ENCODE peak calls at places on chromosomes 7 and 10, in nine cellular contexts. D is mesothelial cell of epicardium, Z is Panc1, O is pancreas, E is omental fat pad, H is heart left ventricle, W is B cell, F is neural progenitor cell, G is GM10248. A is an unnamed sample.

GRCh38 chr7:14870394-14870793 is 32.2 kb downstream of the DGKB start:
- DNase-seq in D (no peak), Z (no peak), O (no peak), E (no peak), H (no peak), W (no peak), F (no peak), G (no peak), A (no peak)

GRCh38 chr10:97805096-97805879 is 33.5 kb upstream of the SFRP5 start:
- DNase-seq in D (no peak), Z (no peak), O (no peak), E (no peak), H (no peak), W (no peak), F (peak; percentile 75), G (no peak), A (no peak)

GRCh38 chr7:22094413-22095304 is 149.0 kb upstream of the CDCA7L start:
- DNase-seq in D (no peak), Z (no peak), O (no peak), E (no peak), H (no peak), W (no peak), F (no peak), G (no peak), A (no peak)

GRCh38 chr7:157507987-157508386 is 171.2 kb downstream of the DNAJB6 start:
- DNase-seq in D (no peak), Z (no peak), O (no peak), E (no peak), H (no peak), W (no peak), F (no peak), G (no peak), A (peak; percentile 27)

GRCh38 chr10:26697163-26697921 is at the start of gene PDSS1:
- DNase-seq in D (peak; percentile 46), Z (no peak), O (peak; percentile 55), E (peak; percentile 34), H (peak; percentile 77), W (peak; percentile 67), F (peak; percentile 80), G (peak; percentile 91), A (peak; percentile 78)

GRCh38 chr7:126449621-126450268 is 803.0 kb downstream of the GRM8 start:
- DNase-seq in D (no peak), Z (no peak), O (no peak), E (no peak), H (no peak), W (no peak), F (no peak), G (no peak), A (no peak)

GRCh38 chr7:154685564-154685901 is 317.4 kb downstream of the PAXIP1 start:
- DNase-seq in D (no peak), Z (no peak), O (no peak), E (no peak), H (no peak), W (no peak), F (no peak), G (no peak), A (no peak)

GRCh38 chr10:62582804-62583208 is 208.6 kb downstream of the ZNF365 start:
- DNase-seq in D (no peak), Z (no peak), O (peak; percentile 11), E (no peak), H (peak; percentile 83), W (no peak), F (no peak), G (no peak), A (no peak)

GRCh38 chr10:2839081-2839725 is 228.1 kb upstream of the PFKP start:
- DNase-seq in D (no peak), Z (no peak), O (peak; percentile 7), E (no peak), H (no peak), W (no peak), F (peak; percentile 72), G (peak; percentile 50), A (no peak)

GRCh38 chr7:140610204-140611165 is 30.1 kb downstream of the DENND2A start:
- DNase-seq in D (no peak), Z (no peak), O (no peak), E (no peak), H (no peak), W (no peak), F (no peak), G (no peak), A (no peak)

GRCh38 chr7:67618569-67619543 is 622.2 kb downstream of the TYW1 start:
- DNase-seq in D (peak; percentile 27), Z (no peak), O (no peak), E (no peak), H (peak; percentile 39), W (no peak), F (peak; percentile 63), G (no peak), A (no peak)

GRCh38 chr10:119248681-119249080 is 41.3 kb downstream of the GRK5 start:
- DNase-seq in D (no peak), Z (no peak), O (no peak), E (no peak), H (no peak), W (peak; percentile 25), F (no peak), G (no peak), A (no peak)

GRCh38 chr7:70659263-70659662 is 472.7 kb upstream of the GALNT17 start:
- DNase-seq in D (no peak), Z (no peak), O (no peak), E (no peak), H (no peak), W (no peak), F (no peak), G (no peak), A (no peak)

GRCh38 chr10:97869091-97870042 is 19.7 kb downstream of the GOLGA7B start:
- DNase-seq in D (no peak), Z (peak; percentile 72), O (peak; percentile 87), E (no peak), H (peak; percentile 81), W (no peak), F (peak; percentile 79), G (peak; percentile 70), A (no peak)

GRCh38 chr7:45216622-45217165 is 59.1 kb downstream of the RAMP3 start:
- DNase-seq in D (no peak), Z (no peak), O (no peak), E (no peak), H (no peak), W (no peak), F (no peak), G (no peak), A (no peak)

GRCh38 chr7:45215611-45216062 is 58.0 kb downstream of the RAMP3 start:
- DNase-seq in D (no peak), Z (no peak), O (no peak), E (no peak), H (no peak), W (no peak), F (no peak), G (no peak), A (no peak)

GRCh38 chr7:45219130-45219529 is 61.5 kb downstream of the RAMP3 start:
- DNase-seq in D (no peak), Z (no peak), O (no peak), E (no peak), H (no peak), W (no peak), F (peak; percentile 19), G (no peak), A (no peak)

GRCh38 chr7:45216181-45216580 is 58.6 kb downstream of the RAMP3 start:
- DNase-seq in D (no peak), Z (no peak), O (no peak), E (no peak), H (no peak), W (no peak), F (no peak), G (no peak), A (no peak)

DNA sequence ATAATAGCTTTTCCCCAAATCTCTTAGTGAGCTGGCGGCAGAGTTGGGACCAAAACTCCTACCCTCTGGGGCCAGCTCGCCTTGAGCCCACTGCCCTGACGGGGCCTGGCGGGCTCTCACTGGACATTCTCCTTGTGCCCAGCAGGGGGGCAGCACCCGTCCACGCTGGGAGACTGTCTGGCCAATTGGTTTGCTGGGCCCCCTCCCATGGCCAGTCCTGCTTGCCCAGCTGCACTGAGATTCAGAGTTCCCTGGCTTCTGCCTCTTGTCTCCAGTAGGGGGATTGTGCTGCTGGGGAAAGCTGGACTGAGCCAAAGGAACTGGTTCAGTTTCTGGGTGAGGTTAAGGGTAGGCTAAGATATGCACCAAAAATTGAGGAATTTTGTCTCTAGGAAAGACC is 59.8 kb downstream of the RAMP3 start:
- DNase-seq in D (no peak), Z (no peak), O (no peak), E (no peak), H (no peak), W (no peak), F (peak; percentile 56), G (no peak), A (no peak)
- TF ChIP-seq CTCF in D (peak; percentile 46), Z (no peak), O (no peak), E (no peak), H (peak; percentile 49), W (no peak), F (peak; percentile 65), G (no peak), A (peak; percentile 73)

DNA sequence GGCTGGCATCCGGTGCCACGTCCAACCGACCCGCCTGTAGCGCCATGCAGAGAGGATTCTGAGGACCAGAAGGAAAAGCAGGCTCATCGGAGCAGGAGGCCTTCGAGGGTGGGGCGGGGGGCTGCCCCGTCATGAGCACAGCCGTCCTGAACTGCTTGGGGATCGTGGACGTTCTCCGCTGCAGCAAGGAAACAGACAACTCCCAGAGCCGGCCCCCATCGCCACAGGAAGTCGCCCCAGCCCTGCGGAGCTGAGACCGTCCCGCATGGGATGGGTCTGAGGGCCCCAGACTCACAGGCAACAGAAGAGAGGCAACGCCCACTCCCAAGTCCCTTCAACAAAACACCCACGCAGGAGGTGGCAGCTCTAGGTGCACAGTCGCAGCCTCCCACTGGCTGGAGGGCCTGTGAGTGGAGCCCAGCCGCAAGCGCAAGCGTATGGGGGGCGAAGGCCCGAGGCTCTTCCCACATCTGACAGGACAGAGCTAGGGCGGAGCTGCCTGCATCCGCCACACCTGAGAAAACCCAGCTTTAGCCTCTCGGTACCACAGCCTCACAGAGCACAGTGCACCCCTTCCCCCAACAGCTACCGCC is 64.7 kb upstream of the TNRC18 start:
- DNase-seq in D (no peak), Z (no peak), O (no peak), E (no peak), H (no peak), W (peak; percentile 26), F (no peak), G (no peak), A (no peak)
- TF ChIP-seq CTCF in D (no peak), Z (peak; percentile 6), O (no peak), E (no peak), H (no peak), W (no peak), F (no peak), G (no peak), A (no peak)

GRCh38 chr7:106944035-106944665 is 79.1 kb downstream of the PIK3CG start:
- DNase-seq in D (no peak), Z (no peak), O (no peak), E (no peak), H (no peak), W (no peak), F (no peak), G (no peak), A (no peak)
- TF ChIP-seq CTCF in D (no peak), Z (no peak), O (no peak), E (no peak), H (no peak), W (no peak), F (no peak), G (no peak), A (no peak)

DNA sequence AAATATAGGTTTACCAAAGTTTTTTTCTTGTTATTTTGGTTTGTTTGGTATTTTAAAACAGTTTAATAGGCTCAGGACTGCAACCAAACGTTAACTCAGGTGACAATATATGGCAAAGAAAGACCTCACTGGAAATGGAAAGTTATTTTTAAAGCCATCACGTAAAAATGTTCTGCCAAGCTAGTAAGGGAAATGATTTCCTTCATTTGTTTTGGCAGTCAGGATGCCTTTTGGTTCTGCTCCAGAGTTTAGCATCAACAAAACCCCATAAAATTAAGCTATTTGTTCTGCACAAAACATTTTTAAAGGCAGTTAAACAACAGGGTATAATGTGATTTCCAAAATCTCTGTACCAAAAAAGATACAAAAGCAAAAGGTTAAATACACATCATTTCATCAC is 172.4 kb downstream of the SEMA3E start:
- DNase-seq in D (no peak), Z (no peak), O (no peak), E (no peak), H (no peak), W (no peak), F (no peak), G (no peak), A (no peak)
- TF ChIP-seq CTCF in D (no peak), Z (no peak), O (no peak), E (no peak), H (no peak), W (no peak), F (no peak), G (no peak), A (no peak)